ENCODE peak calls at places on chromosomes 3 and 15, in seven cellular contexts. R is retina, P is cardiac muscle cell, T is PC-3, W is caudate nucleus, Y is amniotic stem cell, K is AG04450. H is an unnamed sample.

GRCh38 chr3:175163686-175164085 is 304.6 kb downstream of the NAALADL2 start:
- DNase-seq in K (no peak), Y (no peak), W (no peak), T (peak; percentile 23), R (no peak), P (no peak), H (no peak)

GRCh38 chr3:16671690-16672089 is 66.5 kb upstream of the DAZL start:
- DNase-seq in K (no peak), Y (no peak), R (no peak), T (no peak), W (no peak), P (no peak), H (no peak)

GRCh38 chr15:63166219-63166618 is 8.9 kb upstream of the RPS27L start:
- DNase-seq in W (no peak), K (no peak), T (peak; percentile 34), R (no peak), Y (no peak), P (no peak), H (no peak)

GRCh38 chr3:195153121-195153520 is 117.8 kb downstream of the XXYLT1 start:
- DNase-seq in K (no peak), Y (no peak), R (peak; percentile 80), W (no peak), P (peak; percentile 32), T (no peak), H (no peak)

GRCh38 chr3:18580268-18580667 is 155.1 kb upstream of the SATB1 start:
- DNase-seq in W (no peak), T (no peak), K (no peak), Y (no peak), P (peak; percentile 14), R (no peak), H (no peak)

GRCh38 chr3:23601020-23601822 is 204.5 kb upstream of the UBE2E1 start:
- DNase-seq in Y (no peak), W (no peak), R (peak; percentile 57), K (no peak), T (no peak), P (no peak), H (no peak)

GRCh38 chr15:70036585-70037343 is 61.0 kb downstream of the TLE3 start:
- DNase-seq in T (peak; percentile 28), W (no peak), R (no peak), K (no peak), Y (no peak), P (no peak), H (no peak)

GRCh38 chr3:15498461-15499214 is 22.9 kb downstream of the COLQ start:
- DNase-seq in W (no peak), K (no peak), T (no peak), P (no peak), Y (no peak), R (peak; percentile 53), H (no peak)

GRCh38 chr3:52891615-52892081 is 5.7 kb downstream of the STIMATE start:
- DNase-seq in K (peak; percentile 29), T (no peak), P (no peak), W (no peak), Y (no peak), R (no peak), H (peak; percentile 69)

GRCh38 chr3:36700537-36701248 is 63.7 kb downstream of the DCLK3 start:
- DNase-seq in T (peak; percentile 81), Y (peak; percentile 22), W (no peak), R (peak; percentile 78), K (peak; percentile 54), P (peak; percentile 79), H (peak; percentile 78)

GRCh38 chr3:193129607-193130006 is 111.4 kb upstream of the PLAAT1 start:
- DNase-seq in R (no peak), Y (no peak), W (no peak), P (peak; percentile 11), K (no peak), T (peak; percentile 45), H (no peak)

GRCh38 chr15:41104234-41104633 is 11.8 kb downstream of the INO80 start:
- DNase-seq in K (peak; percentile 11), Y (peak; percentile 53), W (no peak), P (no peak), R (no peak), T (peak; percentile 78), H (peak; percentile 59)

GRCh38 chr3:53295410-53295809 is 39.6 kb upstream of the TKT start:
- DNase-seq in P (no peak), T (no peak), R (no peak), K (no peak), W (no peak), Y (no peak), H (no peak)

GRCh38 chr3:29420106-29420505 is 139.2 kb downstream of the RBMS3 start:
- DNase-seq in W (no peak), T (no peak), Y (no peak), R (no peak), P (no peak), K (no peak), H (no peak)